ENCODE peak calls at places on chromosomes 5 and 9, in five cellular contexts. R is NCI-H1092, F is amygdala, D is immature natural killer cell, O is AG08396. P is an unnamed sample.

GRCh38 chr5:52999357-52999949 is 10.3 kb downstream of the ITGA2 start:
- DNase-seq in O (peak), R (no peak), D (no peak), F (no peak), P (no peak)

GRCh38 chr9:5951686-5952211 is 61.1 kb downstream of the MLANA start:
- DNase-seq in F (no peak), O (peak), D (no peak), R (no peak), P (no peak)

GRCh38 chr5:99646011-99646647 is 717.3 kb upstream of the CHD1 start:
- DNase-seq in F (no peak), O (no peak), D (no peak), R (no peak), P (no peak)

GRCh38 chr9:11204521-11204920 is 591.7 kb upstream of the PTPRD start:
- DNase-seq in O (no peak), R (no peak), D (no peak), F (no peak), P (no peak)

GRCh38 chr5:35618297-35618636 is 604 bp downstream of the SPEF2 start:
- DNase-seq in R (no peak), D (no peak), O (no peak), F (no peak), P (no peak)

GRCh38 chr9:73026375-73026774 is 73.5 kb upstream of the ALDH1A1 start:
- DNase-seq in O (no peak), R (no peak), D (no peak), F (no peak), P (no peak)

GRCh38 chr5:50969207-50970145 is 303.0 kb downstream of the PARP8 start:
- DNase-seq in D (no peak), F (no peak), O (no peak), R (peak), P (no peak)

GRCh38 chr5:333945-334344 is 12.4 kb downstream of the AHRR start:
- DNase-seq in O (no peak), F (no peak), D (no peak), R (no peak), P (no peak)

GRCh38 chr5:138831703-138832102 is 43.4 kb downstream of the LRRTM2 start:
- DNase-seq in R (no peak), D (no peak), F (no peak), O (no peak), P (no peak)

GRCh38 chr9:87305123-87305522 is 192.5 kb upstream of the DAPK1 start:
- DNase-seq in F (no peak), O (no peak), R (no peak), D (no peak), P (no peak)

GRCh38 chr9:135978650-135979461 is 17.7 kb upstream of the UBAC1 start:
- DNase-seq in R (no peak), F (peak), D (peak), O (peak), P (no peak)

GRCh38 chr9:108383801-108384200 is 472.0 kb downstream of the ACTL7B start:
- DNase-seq in R (no peak), O (no peak), F (no peak), D (no peak), P (no peak)

GRCh38 chr9:77708416-77708815 is 60.3 kb upstream of the GNA14 start:
- DNase-seq in R (no peak), F (no peak), D (no peak), O (peak), P (no peak)

GRCh38 chr5:98349251-98349989 is 424.0 kb upstream of the RGMB start:
- DNase-seq in F (no peak), R (no peak), D (no peak), O (peak), P (no peak)

GRCh38 chr9:16417101-16417500 is 453.4 kb downstream of the BNC2 start:
- DNase-seq in R (peak), D (peak), F (no peak), O (peak), P (no peak)

GRCh38 chr5:60805470-60805869 is 38.6 kb downstream of the ELOVL7 start:
- DNase-seq in R (no peak), F (no peak), D (no peak), O (no peak), P (no peak)

GRCh38 chr9:522658-523057 is 308.0 kb downstream of the DOCK8 start:
- DNase-seq in F (no peak), O (no peak), D (no peak), R (no peak), P (no peak)

GRCh38 chr9:98998441-98999151 is 54.9 kb downstream of the COL15A1 start:
- DNase-seq in R (no peak), D (peak), F (peak), O (peak), P (no peak)